ENCODE peak calls at places on chromosome 14, in six cellular contexts. G is fibroblast of mammary gland, O is pons, X is left lung, E is amygdala, B is NCI-H1092 treated with DMSO at 0.1 percent for 48 hours. L is an unnamed sample.

GRCh38 chr14:55274144-55274543 is 2.9 kb downstream of the FBXO34 start:
- DNase-seq in G (no peak), O (no peak), X (no peak), E (no peak), B (no peak), L (no peak)

GRCh38 chr14:54490448-54490805 is 1.6 kb upstream of the GMFB start:
- DNase-seq in G (no peak), O (no peak), X (no peak), E (no peak), B (no peak), L (no peak)

GRCh38 chr14:74902941-74903705 is 19.9 kb downstream of the RPS6KL1 start:
- DNase-seq in G (no peak), O (peak), X (no peak), E (no peak), B (no peak), L (no peak)

GRCh38 chr14:97287956-97288355 is 490.8 kb downstream of the VRK1 start:
- DNase-seq in G (no peak), O (no peak), X (no peak), E (no peak), B (no peak), L (no peak)

GRCh38 chr14:81087230-81087629 is 131.8 kb downstream of the TSHR start:
- DNase-seq in G (no peak), O (no peak), X (no peak), E (no peak), B (no peak), L (no peak)

GRCh38 chr14:92105845-92106094 is 612 bp downstream of the ATXN3 start:
- DNase-seq in G (no peak), O (no peak), X (peak), E (no peak), B (peak), L (peak)

GRCh38 chr14:105050551-105050897 is 14.7 kb downstream of the GPR132 start:
- DNase-seq in G (no peak), O (no peak), X (no peak), E (no peak), B (peak), L (peak)

GRCh38 chr14:104876251-104876699 is 11.2 kb downstream of the CEP170B start:
- DNase-seq in G (peak), O (no peak), X (no peak), E (no peak), B (no peak), L (peak)

GRCh38 chr14:94663965-94664704 is 51.9 kb downstream of the SERPINA3 start:
- DNase-seq in G (no peak), O (no peak), X (no peak), E (no peak), B (no peak), L (no peak)

GRCh38 chr14:100143523-100143922 is 15.9 kb downstream of the DEGS2 start:
- DNase-seq in G (no peak), O (no peak), X (no peak), E (no peak), B (no peak), L (no peak)

GRCh38 chr14:105711841-105712460 is 185.6 kb downstream of the TMEM121 start:
- DNase-seq in G (no peak), O (no peak), X (no peak), E (no peak), B (no peak), L (no peak)

GRCh38 chr14:25116607-25117006 is 66.7 kb upstream of the STXBP6 start:
- DNase-seq in G (no peak), O (no peak), X (no peak), E (no peak), B (no peak), L (no peak)

GRCh38 chr14:103716091-103716801 is 636 bp downstream of the ZFYVE21 start:
- DNase-seq in G (no peak), O (no peak), X (no peak), E (no peak), B (no peak), L (no peak)

GRCh38 chr14:81348086-81348485 is 52.0 kb downstream of the STON2 start:
- DNase-seq in G (no peak), O (no peak), X (no peak), E (no peak), B (no peak), L (no peak)

GRCh38 chr14:81336009-81336408 is 64.1 kb downstream of the STON2 start:
- DNase-seq in G (no peak), O (no peak), X (no peak), E (no peak), B (no peak), L (no peak)

GRCh38 chr14:103109789-103110415 is 13.4 kb upstream of the TNFAIP2 start:
- DNase-seq in G (peak), O (no peak), X (no peak), E (no peak), B (no peak), L (peak)

GRCh38 chr14:105890474-105891220 is 364.3 kb downstream of the TMEM121 start:
- DNase-seq in G (no peak), O (no peak), X (peak), E (no peak), B (no peak), L (peak)

GRCh38 chr14:56341766-56342418 is 223.7 kb downstream of the PELI2 start:
- DNase-seq in G (peak), O (no peak), X (no peak), E (no peak), B (no peak), L (no peak)

GRCh38 chr14:55297611-55298323 is 26.5 kb downstream of the FBXO34 start:
- DNase-seq in G (no peak), O (no peak), X (peak), E (no peak), B (no peak), L (no peak)

GRCh38 chr14:77040995-77041744 is 12.7 kb upstream of the IRF2BPL start:
- DNase-seq in G (no peak), O (no peak), X (no peak), E (no peak), B (peak), L (no peak)

GRCh38 chr14:104337381-104337780 is 199.0 kb downstream of the KIF26A start:
- DNase-seq in G (no peak), O (no peak), X (no peak), E (no peak), B (no peak), L (no peak)

GRCh38 chr14:21057803-21058675 is at the start of gene RNASE8:
- DNase-seq in G (peak), O (no peak), X (no peak), E (no peak), B (no peak), L (no peak)

GRCh38 chr14:26385302-26385701 is 212.5 kb downstream of the NOVA1 start:
- DNase-seq in G (peak), O (no peak), X (no peak), E (no peak), B (no peak), L (no peak)

GRCh38 chr14:84375235-84375634 is 1154.7 kb upstream of the FLRT2 start:
- DNase-seq in G (peak), O (no peak), X (no peak), E (no peak), B (no peak), L (no peak)

GRCh38 chr14:91244501-91244901 is at the start of gene GPR68:
- DNase-seq in G (peak), O (peak), X (peak), E (no peak), B (peak), L (peak)

GRCh38 chr14:105087308-105087962 is 22.2 kb upstream of the GPR132 start:
- DNase-seq in G (peak), O (no peak), X (peak), E (no peak), B (no peak), L (peak)

GRCh38 chr14:54348001-54348611 is 48.7 kb upstream of the CDKN3 start:
- DNase-seq in G (peak), O (peak), X (no peak), E (no peak), B (peak), L (no peak)

GRCh38 chr14:103628221-103628683 is 759 bp upstream of the KLC1 start:
- DNase-seq in G (peak), O (peak), X (peak), E (no peak), B (no peak), L (peak)

GRCh38 chr14:102875652-102876051 is 46.8 kb upstream of the AMN start:
- DNase-seq in G (no peak), O (no peak), X (no peak), E (no peak), B (no peak), L (no peak)

GRCh38 chr14:75554482-75554881 is 23.9 kb upstream of the FLVCR2 start:
- DNase-seq in G (peak), O (no peak), X (peak), E (no peak), B (no peak), L (no peak)